ENCODE peak calls at places on chromosomes 2 and 18, in four cellular contexts. V is fibroblast of lung, B is mammary epithelial cell, S is K562. D is an unnamed sample.

GRCh38 chr2:96102596-96103387 is 13.6 kb downstream of the ADRA2B start:
- DNase-seq in V (no peak), B (no peak), S (no peak), D (no peak)

GRCh38 chr18:48222118-48222517 is 187.1 kb downstream of the ZBTB7C start:
- DNase-seq in V (peak; percentile 52), B (peak; percentile 95), S (no peak), D (peak; percentile 53)

GRCh38 chr2:44955593-44956449 is 14.3 kb downstream of the SIX3 start:
- DNase-seq in V (no peak), B (peak; percentile 54), S (peak; percentile 78), D (peak; percentile 90)

GRCh38 chr18:50334546-50335152 is 40.2 kb upstream of the SKA1 start:
- DNase-seq in V (no peak), B (no peak), S (no peak), D (peak; percentile 90)

GRCh38 chr18:57839942-57840381 is 36.8 kb upstream of the ATP8B1 start:
- DNase-seq in V (peak; percentile 85), B (peak; percentile 65), S (no peak), D (no peak)

GRCh38 chr2:236856856-236857616 is 228.7 kb upstream of the COPS8 start:
- DNase-seq in V (no peak), B (no peak), S (no peak), D (no peak)

GRCh38 chr2:85753035-85753524 is 711 bp upstream of the ATOH8 start:
- DNase-seq in V (no peak), B (no peak), S (no peak), D (no peak)

GRCh38 chr2:196166876-196167275 is 4.5 kb downstream of the STK17B start:
- DNase-seq in V (peak; percentile 90), B (peak; percentile 60), S (no peak), D (no peak)

GRCh38 chr2:129738799-129739198 is 240.7 kb upstream of the RAB6C start:
- DNase-seq in V (no peak), B (no peak), S (no peak), D (no peak)
- H3K9me3 ChIP-seq in V (no peaks in the 10 kb centered on the region), B (peaks cover 22% of the 10 kb centered on the region), S (no peaks in the 10 kb centered on the region), D (no peaks in the 10 kb centered on the region)

GRCh38 chr2:601806-602455 is 75.3 kb downstream of the TMEM18 start:
- DNase-seq in V (no peak), B (no peak), S (no peak), D (no peak)
- H3K9ac ChIP-seq in V (no peak overlapping the region), B (no peak overlapping the region), S (no peak overlapping the region), D (no peak overlapping the region)

GRCh38 chr2:156340377-156340776 is 7.9 kb upstream of the NR4A2 start:
- DNase-seq in V (no peak), B (no peak), S (no peak), D (no peak)
- H3K4me3 ChIP-seq in V (no peak overlapping the region), B (no peak overlapping the region), S (peak overlapping the region; percentile 88), D (no peak overlapping the region)

GRCh38 chr2:41498791-41499190 is 549.0 kb upstream of the PKDCC start:
- DNase-seq in V (no peak), B (no peak), S (no peak), D (no peak)

GRCh38 chr2:41489638-41490037 is 558.2 kb upstream of the PKDCC start:
- DNase-seq in V (no peak), B (no peak), S (no peak), D (no peak)

GRCh38 chr2:41496908-41497307 is 550.9 kb upstream of the PKDCC start:
- DNase-seq in V (no peak), B (no peak), S (peak; percentile 16), D (peak; percentile 67)

GRCh38 chr2:41500895-41501294 is 546.9 kb upstream of the PKDCC start:
- DNase-seq in V (no peak), B (no peak), S (no peak), D (no peak)

DNA sequence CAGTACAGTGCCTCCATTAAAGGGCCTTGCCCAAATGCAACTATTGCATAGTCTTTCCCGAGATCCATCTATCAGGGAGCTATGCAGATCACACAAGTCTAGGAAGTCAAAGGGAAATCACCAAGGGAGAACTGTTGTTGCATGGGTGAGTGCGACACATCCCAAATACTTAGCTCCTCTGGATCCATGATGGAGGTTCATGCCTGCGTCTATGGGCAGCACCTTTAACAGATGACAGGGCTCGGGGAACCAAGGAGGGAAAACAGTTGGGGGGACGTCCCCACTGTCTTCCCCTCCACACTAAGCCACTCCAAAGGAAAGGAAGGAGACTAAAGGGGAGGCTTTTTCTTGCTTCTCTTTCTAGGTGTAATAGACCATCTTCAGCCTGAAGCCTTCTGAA is 552.8 kb upstream of the PKDCC start:
- DNase-seq in V (no peak), B (peak; percentile 2), S (no peak), D (no peak)
- H3K9me3 ChIP-seq in V (no peaks in the 10 kb centered on the region), B (peaks cover 12% of the 10 kb centered on the region), S (peaks cover 4% of the 10 kb centered on the region), D (peaks cover 28% of the 10 kb centered on the region)

GRCh38 chr2:20822535-20823490 is at the start of gene LDAH:
- DNase-seq in V (peak; percentile 82), B (peak; percentile 72), S (peak; percentile 94), D (peak; percentile 96)
- H3K9ac ChIP-seq in V (peak within 1 kb of the TSS; percentile 91), B (peak within 1 kb of the TSS; percentile 85), S (peak within 1 kb of the TSS; percentile 100), D (peak within 1 kb of the TSS; percentile 97)

DNA sequence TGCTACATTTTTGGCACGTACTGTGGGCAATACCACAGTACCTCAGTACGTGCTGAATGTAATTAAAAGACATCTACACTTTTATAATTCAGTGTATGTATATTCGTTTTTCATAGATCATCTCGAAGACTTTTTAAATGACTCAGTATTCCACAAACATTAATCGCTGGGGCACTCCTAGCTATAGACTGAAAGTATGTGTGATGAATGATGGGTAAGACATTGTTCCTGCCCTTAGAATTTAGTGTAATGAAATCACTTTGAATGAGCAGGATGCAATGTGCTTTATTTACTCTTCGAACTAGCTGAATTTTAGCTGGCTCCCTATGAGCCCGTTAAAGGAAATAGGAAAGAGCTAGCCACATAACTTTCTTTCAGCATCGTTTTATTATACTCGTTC is 245.6 kb upstream of the RASGRP3 start:
- DNase-seq in V (peak; percentile 74), B (no peak), S (no peak), D (no peak)
- H3K4me3 ChIP-seq in V (no peak overlapping the region), B (no peak overlapping the region), S (no peak overlapping the region), D (no peak overlapping the region)

GRCh38 chr2:116023026-116023425 is 1580.6 kb downstream of the DPP10 start:
- DNase-seq in V (no peak), B (no peak), S (no peak), D (no peak)
- H3K9me3 ChIP-seq in V (no peaks in the 10 kb centered on the region), B (peaks cover 6% of the 10 kb centered on the region), S (no peaks in the 10 kb centered on the region), D (peaks cover 19% of the 10 kb centered on the region)

DNA sequence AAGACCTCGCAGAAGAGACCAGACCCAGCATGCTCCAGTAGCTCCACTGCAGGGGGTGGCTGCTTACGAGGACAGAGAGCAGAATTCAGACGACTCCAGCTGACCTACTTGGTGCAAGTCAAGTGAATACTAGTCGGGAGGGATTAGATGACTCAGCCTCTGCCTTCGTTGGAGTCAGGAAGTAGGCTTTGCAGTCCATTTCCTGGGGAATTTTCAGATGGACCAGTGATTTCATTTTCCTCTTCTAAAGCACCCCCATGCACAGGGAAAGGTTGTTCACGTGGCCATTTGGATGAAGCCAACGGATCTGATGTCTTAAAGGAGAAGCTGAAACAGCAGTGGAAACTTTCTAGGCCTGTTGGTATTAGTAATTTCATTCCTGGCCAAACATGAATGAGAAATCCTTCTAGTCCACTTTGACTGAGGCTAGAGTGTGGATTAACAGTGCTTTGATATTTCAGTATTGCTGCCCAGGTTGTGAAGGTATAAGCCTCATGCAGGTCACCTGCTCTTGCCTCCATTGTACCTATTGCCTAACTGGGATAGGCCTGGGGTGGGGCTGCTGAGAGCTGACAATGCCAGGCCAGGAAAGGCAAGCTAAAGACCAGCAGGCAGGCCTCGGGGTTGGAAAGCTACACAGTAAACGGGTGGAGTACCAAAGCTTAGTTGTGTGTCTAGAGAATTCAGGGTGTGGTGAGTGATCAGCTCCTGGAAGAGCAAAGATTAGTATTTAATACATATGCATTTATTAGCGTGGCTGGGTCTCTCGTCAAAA is 117.6 kb upstream of the FOSL2 start:
- DNase-seq in V (peak; percentile 97), B (peak; percentile 95), S (no peak), D (no peak)
- H3K9ac ChIP-seq in V (no peak overlapping the region), B (peak overlapping the region; percentile 63), S (no peak overlapping the region), D (no peak overlapping the region)